ENCODE peak calls at places on chromosomes 5 and 9, in seven cellular contexts. G is tibial artery; L is HCT116; D is lung; O is ovary; V is CD8-positive, alpha-beta T cell; Y is A549. Q is an unnamed sample.

GRCh38 chr5:142888469-142889085 is 118.4 kb downstream of the ARHGAP26 start:
- DNase-seq in G (no peak), Y (peak), O (peak), V (no peak), D (no peak), L (no peak), Q (peak)

GRCh38 chr9:116193636-116194035 is 40.0 kb downstream of the PAPPA start:
- DNase-seq in O (no peak), Y (no peak), L (no peak), V (no peak), D (no peak), G (no peak), Q (no peak)

GRCh38 chr5:136279314-136279713 is 86.0 kb downstream of the TRPC7 start:
- DNase-seq in G (no peak), V (no peak), L (no peak), O (no peak), Y (no peak), D (no peak), Q (no peak)

GRCh38 chr5:173682313-173682712 is 65.9 kb upstream of the BOD1 start:
- DNase-seq in O (no peak), Y (no peak), V (no peak), G (no peak), D (no peak), L (no peak), Q (no peak)

GRCh38 chr5:73415617-73416016 is 33.0 kb downstream of the FOXD1 start:
- DNase-seq in D (no peak), Y (no peak), L (no peak), O (no peak), G (no peak), V (no peak), Q (no peak)

GRCh38 chr5:83764101-83764500 is 43.4 kb upstream of the HAPLN1 start:
- DNase-seq in Y (no peak), V (no peak), D (no peak), O (no peak), G (no peak), L (no peak), Q (no peak)

GRCh38 chr5:134007581-134008256 is 2.9 kb upstream of the VDAC1 start:
- DNase-seq in L (no peak), V (no peak), O (peak), Y (no peak), G (no peak), D (no peak), Q (no peak)

GRCh38 chr9:130347931-130348330 is 82.4 kb downstream of the HMCN2 start:
- DNase-seq in L (no peak), Y (no peak), V (no peak), O (no peak), G (no peak), D (no peak), Q (peak)

GRCh38 chr9:129252937-129253819 is 75.1 kb upstream of the IER5L start:
- DNase-seq in V (no peak), O (peak), L (no peak), G (peak), D (no peak), Y (no peak), Q (no peak)

GRCh38 chr5:12522116-12522515 is 617.9 kb upstream of the CTNND2 start:
- DNase-seq in D (no peak), G (no peak), Y (no peak), V (no peak), L (no peak), O (no peak), Q (no peak)

GRCh38 chr9:16293610-16294009 is 576.9 kb downstream of the BNC2 start:
- DNase-seq in V (no peak), L (no peak), G (no peak), Y (no peak), D (no peak), O (no peak), Q (no peak)

GRCh38 chr9:21252727-21253547 is 13.1 kb upstream of the IFNA14 start:
- DNase-seq in O (no peak), G (peak), L (peak), D (peak), Y (peak), V (no peak), Q (no peak)

GRCh38 chr9:32500768-32501167 is 25.2 kb downstream of the RIGI start:
- DNase-seq in V (no peak), O (no peak), G (no peak), D (no peak), Y (peak), L (no peak), Q (no peak)

GRCh38 chr5:118520771-118521415 is 467.5 kb downstream of the DTWD2 start:
- DNase-seq in V (no peak), L (no peak), O (no peak), Y (no peak), G (no peak), D (no peak), Q (no peak)

GRCh38 chr5:112823656-112824055 is 37.4 kb upstream of the SRP19 start:
- DNase-seq in Y (no peak), V (no peak), G (no peak), L (no peak), D (no peak), O (no peak), Q (no peak)

GRCh38 chr5:57231607-57232006 is 57.7 kb downstream of the GPBP1 start:
- DNase-seq in D (no peak), Y (no peak), L (no peak), O (no peak), G (no peak), V (no peak), Q (no peak)

GRCh38 chr5:113512341-113512740 is 1.2 kb upstream of the YTHDC2 start:
- DNase-seq in V (no peak), D (no peak), L (no peak), Y (no peak), O (no peak), G (no peak), Q (no peak)

GRCh38 chr9:129108805-129109370 is 1.7 kb downstream of the CRAT start:
- DNase-seq in V (no peak), O (no peak), D (no peak), G (no peak), L (no peak), Y (no peak), Q (no peak)

GRCh38 chr5:885127-885442 is 7.5 kb downstream of the BRD9 start:
- DNase-seq in O (no peak), G (no peak), L (no peak), V (no peak), Y (no peak), D (no peak), Q (no peak)

GRCh38 chr5:18487928-18488480 is 853.7 kb downstream of the TAF11L14 start:
- DNase-seq in G (no peak), Y (no peak), D (no peak), V (no peak), L (no peak), O (no peak), Q (no peak)

GRCh38 chr5:96794757-96795156 is 13.0 kb downstream of the ERAP1 start:
- DNase-seq in L (no peak), V (no peak), O (no peak), Y (no peak), D (no peak), G (no peak), Q (no peak)

GRCh38 chr9:17906204-17906840 is 327.5 kb downstream of the SH3GL2 start:
- DNase-seq in V (no peak), L (no peak), Y (no peak), D (no peak), G (peak), O (peak), Q (peak)

GRCh38 chr5:73668422-73669116 is 42.6 kb downstream of the ARHGEF28 start:
- DNase-seq in D (no peak), Y (no peak), V (no peak), O (no peak), L (no peak), G (no peak), Q (no peak)

GRCh38 chr5:142186821-142187594 is 78.4 kb downstream of the NDFIP1 start:
- DNase-seq in V (no peak), O (no peak), G (no peak), L (no peak), D (no peak), Y (no peak), Q (no peak)

GRCh38 chr5:11619339-11620028 is 284.8 kb downstream of the CTNND2 start:
- DNase-seq in O (no peak), Y (no peak), L (no peak), D (no peak), V (no peak), G (no peak), Q (no peak)

GRCh38 chr9:3740690-3741419 is 215.1 kb upstream of the RFX3 start:
- DNase-seq in O (no peak), D (no peak), L (no peak), V (no peak), G (no peak), Y (no peak), Q (no peak)

GRCh38 chr5:173736923-173737412 is 120.5 kb upstream of the BOD1 start:
- DNase-seq in G (no peak), L (no peak), Y (no peak), V (no peak), D (no peak), O (no peak), Q (no peak)

GRCh38 chr5:10789021-10789420 is 28.0 kb upstream of the DAP start:
- DNase-seq in O (peak), V (no peak), Y (no peak), G (peak), L (no peak), D (no peak), Q (no peak)

GRCh38 chr5:74355041-74355440 is 285.5 kb downstream of the ENC1 start:
- DNase-seq in G (no peak), O (no peak), V (no peak), L (no peak), D (no peak), Y (no peak), Q (no peak)

GRCh38 chr5:6399978-6400910 is 21.9 kb upstream of the MED10 start:
- DNase-seq in G (no peak), O (no peak), V (no peak), L (no peak), D (no peak), Y (no peak), Q (no peak)

GRCh38 chr5:151811593-151812321 is 40.0 kb downstream of the G3BP1 start:
- DNase-seq in L (no peak), D (no peak), G (no peak), V (no peak), Y (no peak), O (peak), Q (no peak)

GRCh38 chr5:87195104-87195581 is 72.5 kb upstream of the RASA1 start:
- DNase-seq in D (no peak), V (no peak), O (no peak), G (no peak), L (no peak), Y (no peak), Q (no peak)

GRCh38 chr5:136382071-136382470 is 16.7 kb upstream of the TRPC7 start:
- DNase-seq in L (no peak), V (no peak), D (no peak), G (no peak), Y (no peak), O (no peak), Q (no peak)

GRCh38 chr5:165209101-165209727 is 1703.8 kb downstream of the MAT2B start:
- DNase-seq in L (no peak), O (no peak), Y (peak), G (no peak), V (no peak), D (no peak), Q (no peak)

GRCh38 chr9:38126730-38127129 is 57.7 kb upstream of the SHB start:
- DNase-seq in V (no peak), G (no peak), L (no peak), O (no peak), Y (no peak), D (no peak), Q (peak)

DNA sequence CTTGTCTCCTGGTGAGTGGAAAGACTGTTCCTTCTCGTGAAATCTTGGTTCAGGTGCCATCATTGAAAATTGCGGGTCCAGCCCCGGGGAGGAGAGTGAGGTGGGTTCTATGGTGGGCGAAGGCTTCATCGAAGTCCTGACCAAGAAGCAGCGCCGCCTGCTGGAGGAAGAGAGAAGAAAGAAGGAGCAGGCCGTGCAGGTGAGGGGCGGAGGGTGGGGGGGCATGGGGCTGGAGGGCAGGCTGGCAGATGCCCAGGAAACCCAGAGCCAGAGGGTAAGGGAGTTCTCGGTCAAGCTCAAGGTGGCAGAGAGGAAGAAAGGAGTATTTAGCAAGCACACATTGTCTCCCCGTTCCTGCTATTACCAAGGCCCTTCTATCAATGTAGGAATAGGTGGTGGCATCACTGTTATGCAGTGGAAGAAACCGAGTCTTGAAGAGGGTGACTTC is 24.3 kb upstream of the POMT1 start:
- DNase-seq in V (peak), Y (peak), O (peak), G (no peak), L (peak), D (peak), Q (peak)
- TF ChIP-seq CTCF in V (peak), Y (peak), O (peak), G (peak), L (peak), D (no peak), Q (peak)

DNA sequence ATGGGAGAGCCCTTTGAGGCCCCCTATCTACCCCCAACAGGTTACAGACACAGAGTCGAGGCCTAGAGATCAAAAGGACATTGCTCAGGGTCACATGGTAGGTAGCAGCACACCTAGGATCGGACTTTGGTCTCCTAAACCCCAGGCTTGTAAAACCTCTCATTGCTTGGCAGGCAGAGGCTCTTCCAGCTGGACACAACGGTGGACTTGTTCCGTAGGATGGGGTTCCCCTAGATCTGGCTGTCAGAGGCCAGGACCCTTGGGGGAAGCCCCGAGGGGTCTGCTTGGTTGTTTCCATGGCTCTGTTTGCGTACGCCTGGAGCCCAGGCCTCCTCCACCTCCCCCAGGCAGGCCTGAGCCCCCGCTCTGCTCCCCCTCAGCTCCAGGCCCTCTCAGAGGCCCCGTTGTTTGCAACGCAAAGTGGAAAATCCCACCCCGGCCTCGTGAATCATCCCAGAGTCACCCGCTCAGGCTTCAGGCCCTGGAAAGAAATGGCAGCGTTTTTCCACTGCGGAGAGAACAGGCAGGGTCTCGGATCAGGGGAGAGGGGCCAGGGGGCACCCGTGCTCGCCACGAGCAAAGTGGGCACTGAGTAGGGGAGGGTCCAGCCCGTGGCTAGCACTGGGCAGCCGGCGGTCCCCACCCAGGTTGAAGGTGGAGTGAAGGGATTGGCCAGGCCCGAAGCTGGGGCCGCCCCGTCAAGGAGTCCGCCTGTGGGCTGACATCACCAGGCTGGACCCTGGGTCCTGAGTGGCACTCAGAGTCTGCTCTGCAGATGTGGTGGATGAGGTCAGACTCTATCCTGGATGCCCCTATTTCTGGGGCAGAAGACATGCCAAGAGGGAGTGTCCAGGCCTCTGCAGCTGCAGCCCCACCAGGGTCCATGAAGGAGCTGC is 19.8 kb downstream of the COL27A1 start:
- DNase-seq in V (no peak), O (no peak), L (no peak), G (no peak), D (no peak), Y (no peak), Q (no peak)
- H3K4me3 ChIP-seq in V (no peak), O (no peak), L (no peak), G (no peak), D (no peak), Y (no peak), Q (no peak)

GRCh38 chr9:134209731-134210311 is 45.5 kb upstream of the RNU6ATAC start:
- DNase-seq in Y (no peak), L (no peak), G (no peak), O (peak), V (no peak), D (no peak), Q (no peak)
- H3K27ac ChIP-seq in Y (no peak), L (no peak), G (no peak), O (no peak), V (no peak), D (no peak), Q (no peak)

DNA sequence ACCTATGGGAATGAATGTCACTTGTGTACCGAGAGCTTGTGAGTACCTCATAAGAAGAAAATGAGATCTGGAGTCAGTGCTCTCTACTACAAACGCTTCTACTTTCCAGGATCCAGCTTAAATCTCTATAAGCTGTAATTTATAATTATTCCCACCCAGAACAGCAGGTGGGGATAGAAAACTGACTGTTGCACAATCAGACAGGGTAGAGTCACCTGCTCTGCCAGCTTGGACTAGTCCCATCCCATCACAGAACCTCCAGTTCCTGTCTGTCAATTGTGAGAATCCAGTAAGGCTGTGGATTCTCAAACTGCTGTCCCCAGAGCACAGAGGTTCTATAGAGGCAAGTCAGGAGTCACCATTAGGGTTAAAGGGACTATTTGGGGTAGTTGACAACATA is 2.0 kb downstream of the SPINK7 start:
- DNase-seq in L (no peak), O (no peak), D (no peak), G (no peak), Y (no peak), V (no peak), Q (peak)
- TF ChIP-seq CTCF in L (peak), O (no peak), D (no peak), G (no peak), Y (no peak), V (no peak), Q (no peak)

GRCh38 chr9:1427856-1428255 is 377.7 kb downstream of the DMRT2 start:
- DNase-seq in G (no peak), D (no peak), V (no peak), O (no peak), L (no peak), Y (no peak), Q (no peak)
- H3K4me3 ChIP-seq in G (no peak), D (no peak), V (no peak), O (no peak), L (no peak), Y (no peak), Q (no peak)

GRCh38 chr9:68648971-68649370 is 56.1 kb upstream of the PIP5K1B start:
- DNase-seq in L (no peak), Y (no peak), D (no peak), G (no peak), V (no peak), O (no peak), Q (no peak)

GRCh38 chr9:68648164-68648563 is 56.9 kb upstream of the PIP5K1B start:
- DNase-seq in V (no peak), G (no peak), O (no peak), Y (no peak), D (no peak), L (no peak), Q (no peak)

GRCh38 chr9:68640421-68641089 is 64.5 kb upstream of the PIP5K1B start:
- DNase-seq in Y (no peak), V (no peak), O (no peak), L (no peak), G (no peak), D (no peak), Q (no peak)

GRCh38 chr9:68643901-68644809 is 60.9 kb upstream of the PIP5K1B start:
- DNase-seq in D (no peak), Y (no peak), O (no peak), L (no peak), V (no peak), G (no peak), Q (no peak)
- H3K27ac ChIP-seq in D (no peak), Y (no peak), O (no peak), L (no peak), V (no peak), G (no peak), Q (no peak)

Q was measured in WERI-Rb-1.